ENCODE peak calls at places on chromosomes 2 and 18, in five cellular contexts. One of them, this sample, is unnamed.

GRCh38 chr2:194464964-194465638 is 1191.9 kb upstream of the SLC39A10 start:
- DNase-seq in ELF-1: no peak
- DNase-seq in stimulated activated CD8-positive, alpha-beta memory T cell treated with anti-CD3 and anti-CD28 coated beads, Interleukin-12 subunit alpha, Interleukin-12 subunit beta, amount 100 ng/mL, for 1 hour: no peak
- DNase-seq in stimulated activated CD4-positive, alpha-beta T cell treated with anti-CD3 and anti-CD28 coated beads, Interleukin-12 subunit alpha, Interleukin-12 subunit beta, amount 100 ng/mL, for 24 hours: no peak
- DNase-seq in amniotic stem cell: no peak
- DNase-seq in this sample: no peak

GRCh38 chr2:76517238-76517909 is 806.7 kb upstream of the GCFC2 start:
- DNase-seq in ELF-1: no peak
- DNase-seq in stimulated activated CD8-positive, alpha-beta memory T cell treated with anti-CD3 and anti-CD28 coated beads, Interleukin-12 subunit alpha, Interleukin-12 subunit beta, amount 100 ng/mL, for 1 hour: no peak
- DNase-seq in stimulated activated CD4-positive, alpha-beta T cell treated with anti-CD3 and anti-CD28 coated beads, Interleukin-12 subunit alpha, Interleukin-12 subunit beta, amount 100 ng/mL, for 24 hours: no peak
- DNase-seq in amniotic stem cell: no peak
- DNase-seq in this sample: no peak

GRCh38 chr2:15719566-15720313 is 128.1 kb downstream of the DDX1 start:
- DNase-seq in ELF-1: no peak
- DNase-seq in stimulated activated CD8-positive, alpha-beta memory T cell treated with anti-CD3 and anti-CD28 coated beads, Interleukin-12 subunit alpha, Interleukin-12 subunit beta, amount 100 ng/mL, for 1 hour: no peak
- DNase-seq in stimulated activated CD4-positive, alpha-beta T cell treated with anti-CD3 and anti-CD28 coated beads, Interleukin-12 subunit alpha, Interleukin-12 subunit beta, amount 100 ng/mL, for 24 hours: no peak
- DNase-seq in amniotic stem cell: no peak
- DNase-seq in this sample: no peak

GRCh38 chr2:146189541-146189940 is 1655.3 kb upstream of the ACVR2A start:
- DNase-seq in ELF-1: no peak
- DNase-seq in stimulated activated CD8-positive, alpha-beta memory T cell treated with anti-CD3 and anti-CD28 coated beads, Interleukin-12 subunit alpha, Interleukin-12 subunit beta, amount 100 ng/mL, for 1 hour: no peak
- DNase-seq in stimulated activated CD4-positive, alpha-beta T cell treated with anti-CD3 and anti-CD28 coated beads, Interleukin-12 subunit alpha, Interleukin-12 subunit beta, amount 100 ng/mL, for 24 hours: no peak
- DNase-seq in amniotic stem cell: no peak
- DNase-seq in this sample: no peak

GRCh38 chr18:38198956-38199355 is 633.4 kb upstream of the CELF4 start:
- DNase-seq in ELF-1: no peak
- DNase-seq in stimulated activated CD8-positive, alpha-beta memory T cell treated with anti-CD3 and anti-CD28 coated beads, Interleukin-12 subunit alpha, Interleukin-12 subunit beta, amount 100 ng/mL, for 1 hour: no peak
- DNase-seq in stimulated activated CD4-positive, alpha-beta T cell treated with anti-CD3 and anti-CD28 coated beads, Interleukin-12 subunit alpha, Interleukin-12 subunit beta, amount 100 ng/mL, for 24 hours: no peak
- DNase-seq in amniotic stem cell: no peak
- DNase-seq in this sample: no peak

GRCh38 chr2:172999641-173000387 is 75.8 kb upstream of the MAP3K20 start:
- DNase-seq in ELF-1: peak
- DNase-seq in stimulated activated CD8-positive, alpha-beta memory T cell treated with anti-CD3 and anti-CD28 coated beads, Interleukin-12 subunit alpha, Interleukin-12 subunit beta, amount 100 ng/mL, for 1 hour: no peak
- DNase-seq in stimulated activated CD4-positive, alpha-beta T cell treated with anti-CD3 and anti-CD28 coated beads, Interleukin-12 subunit alpha, Interleukin-12 subunit beta, amount 100 ng/mL, for 24 hours: no peak
- DNase-seq in amniotic stem cell: no peak
- DNase-seq in this sample: no peak

GRCh38 chr2:210623506-210623905 is 67.1 kb downstream of the CPS1 start:
- DNase-seq in ELF-1: no peak
- DNase-seq in stimulated activated CD8-positive, alpha-beta memory T cell treated with anti-CD3 and anti-CD28 coated beads, Interleukin-12 subunit alpha, Interleukin-12 subunit beta, amount 100 ng/mL, for 1 hour: no peak
- DNase-seq in stimulated activated CD4-positive, alpha-beta T cell treated with anti-CD3 and anti-CD28 coated beads, Interleukin-12 subunit alpha, Interleukin-12 subunit beta, amount 100 ng/mL, for 24 hours: no peak
- DNase-seq in amniotic stem cell: no peak
- DNase-seq in this sample: no peak

GRCh38 chr2:53519925-53520629 is 247.5 kb upstream of the CHAC2 start:
- DNase-seq in ELF-1: no peak
- DNase-seq in stimulated activated CD8-positive, alpha-beta memory T cell treated with anti-CD3 and anti-CD28 coated beads, Interleukin-12 subunit alpha, Interleukin-12 subunit beta, amount 100 ng/mL, for 1 hour: no peak
- DNase-seq in stimulated activated CD4-positive, alpha-beta T cell treated with anti-CD3 and anti-CD28 coated beads, Interleukin-12 subunit alpha, Interleukin-12 subunit beta, amount 100 ng/mL, for 24 hours: no peak
- DNase-seq in amniotic stem cell: no peak
- DNase-seq in this sample: no peak

GRCh38 chr2:128304715-128305554 is 13.7 kb downstream of the HS6ST1 start:
- DNase-seq in ELF-1: peak
- DNase-seq in stimulated activated CD8-positive, alpha-beta memory T cell treated with anti-CD3 and anti-CD28 coated beads, Interleukin-12 subunit alpha, Interleukin-12 subunit beta, amount 100 ng/mL, for 1 hour: no peak
- DNase-seq in stimulated activated CD4-positive, alpha-beta T cell treated with anti-CD3 and anti-CD28 coated beads, Interleukin-12 subunit alpha, Interleukin-12 subunit beta, amount 100 ng/mL, for 24 hours: no peak
- DNase-seq in amniotic stem cell: peak
- DNase-seq in this sample: no peak

GRCh38 chr2:72300147-72300684 is 152.6 kb upstream of the CYP26B1 start:
- DNase-seq in ELF-1: peak
- DNase-seq in stimulated activated CD8-positive, alpha-beta memory T cell treated with anti-CD3 and anti-CD28 coated beads, Interleukin-12 subunit alpha, Interleukin-12 subunit beta, amount 100 ng/mL, for 1 hour: no peak
- DNase-seq in stimulated activated CD4-positive, alpha-beta T cell treated with anti-CD3 and anti-CD28 coated beads, Interleukin-12 subunit alpha, Interleukin-12 subunit beta, amount 100 ng/mL, for 24 hours: no peak
- DNase-seq in amniotic stem cell: no peak
- DNase-seq in this sample: no peak

GRCh38 chr2:30266705-30267104 is 35.4 kb downstream of the LBH start:
- DNase-seq in ELF-1: no peak
- DNase-seq in stimulated activated CD8-positive, alpha-beta memory T cell treated with anti-CD3 and anti-CD28 coated beads, Interleukin-12 subunit alpha, Interleukin-12 subunit beta, amount 100 ng/mL, for 1 hour: no peak
- DNase-seq in stimulated activated CD4-positive, alpha-beta T cell treated with anti-CD3 and anti-CD28 coated beads, Interleukin-12 subunit alpha, Interleukin-12 subunit beta, amount 100 ng/mL, for 24 hours: no peak
- DNase-seq in amniotic stem cell: no peak
- DNase-seq in this sample: no peak

GRCh38 chr18:12478269-12479057 is 70.7 kb downstream of the PRELID3A start:
- DNase-seq in ELF-1: no peak
- DNase-seq in stimulated activated CD8-positive, alpha-beta memory T cell treated with anti-CD3 and anti-CD28 coated beads, Interleukin-12 subunit alpha, Interleukin-12 subunit beta, amount 100 ng/mL, for 1 hour: no peak
- DNase-seq in stimulated activated CD4-positive, alpha-beta T cell treated with anti-CD3 and anti-CD28 coated beads, Interleukin-12 subunit alpha, Interleukin-12 subunit beta, amount 100 ng/mL, for 24 hours: no peak
- DNase-seq in amniotic stem cell: no peak
- DNase-seq in this sample: no peak

GRCh38 chr2:200871151-200871550 is 6.7 kb upstream of the CLK1 start:
- DNase-seq in ELF-1: no peak
- DNase-seq in stimulated activated CD8-positive, alpha-beta memory T cell treated with anti-CD3 and anti-CD28 coated beads, Interleukin-12 subunit alpha, Interleukin-12 subunit beta, amount 100 ng/mL, for 1 hour: no peak
- DNase-seq in stimulated activated CD4-positive, alpha-beta T cell treated with anti-CD3 and anti-CD28 coated beads, Interleukin-12 subunit alpha, Interleukin-12 subunit beta, amount 100 ng/mL, for 24 hours: no peak
- DNase-seq in amniotic stem cell: no peak
- DNase-seq in this sample: no peak

GRCh38 chr2:127181851-127182250 is 38.2 kb downstream of the CYP27C1 start:
- DNase-seq in ELF-1: no peak
- DNase-seq in stimulated activated CD8-positive, alpha-beta memory T cell treated with anti-CD3 and anti-CD28 coated beads, Interleukin-12 subunit alpha, Interleukin-12 subunit beta, amount 100 ng/mL, for 1 hour: no peak
- DNase-seq in stimulated activated CD4-positive, alpha-beta T cell treated with anti-CD3 and anti-CD28 coated beads, Interleukin-12 subunit alpha, Interleukin-12 subunit beta, amount 100 ng/mL, for 24 hours: no peak
- DNase-seq in amniotic stem cell: no peak
- DNase-seq in this sample: no peak

GRCh38 chr18:50878345-50879301 is at the start of gene ME2:
- DNase-seq in ELF-1: peak
- DNase-seq in stimulated activated CD8-positive, alpha-beta memory T cell treated with anti-CD3 and anti-CD28 coated beads, Interleukin-12 subunit alpha, Interleukin-12 subunit beta, amount 100 ng/mL, for 1 hour: peak
- DNase-seq in stimulated activated CD4-positive, alpha-beta T cell treated with anti-CD3 and anti-CD28 coated beads, Interleukin-12 subunit alpha, Interleukin-12 subunit beta, amount 100 ng/mL, for 24 hours: peak
- DNase-seq in amniotic stem cell: peak
- DNase-seq in this sample: peak

GRCh38 chr18:2627821-2628276 is 27.7 kb upstream of the SMCHD1 start:
- DNase-seq in ELF-1: no peak
- DNase-seq in stimulated activated CD8-positive, alpha-beta memory T cell treated with anti-CD3 and anti-CD28 coated beads, Interleukin-12 subunit alpha, Interleukin-12 subunit beta, amount 100 ng/mL, for 1 hour: no peak
- DNase-seq in stimulated activated CD4-positive, alpha-beta T cell treated with anti-CD3 and anti-CD28 coated beads, Interleukin-12 subunit alpha, Interleukin-12 subunit beta, amount 100 ng/mL, for 24 hours: no peak
- DNase-seq in amniotic stem cell: no peak
- DNase-seq in this sample: no peak

GRCh38 chr18:78129260-78129659 is 850.4 kb upstream of the SALL3 start:
- DNase-seq in ELF-1: no peak
- DNase-seq in stimulated activated CD8-positive, alpha-beta memory T cell treated with anti-CD3 and anti-CD28 coated beads, Interleukin-12 subunit alpha, Interleukin-12 subunit beta, amount 100 ng/mL, for 1 hour: no peak
- DNase-seq in stimulated activated CD4-positive, alpha-beta T cell treated with anti-CD3 and anti-CD28 coated beads, Interleukin-12 subunit alpha, Interleukin-12 subunit beta, amount 100 ng/mL, for 24 hours: no peak
- DNase-seq in amniotic stem cell: no peak
- DNase-seq in this sample: no peak

GRCh38 chr2:211062213-211062612 is 505.8 kb downstream of the CPS1 start:
- DNase-seq in ELF-1: no peak
- DNase-seq in stimulated activated CD8-positive, alpha-beta memory T cell treated with anti-CD3 and anti-CD28 coated beads, Interleukin-12 subunit alpha, Interleukin-12 subunit beta, amount 100 ng/mL, for 1 hour: no peak
- DNase-seq in stimulated activated CD4-positive, alpha-beta T cell treated with anti-CD3 and anti-CD28 coated beads, Interleukin-12 subunit alpha, Interleukin-12 subunit beta, amount 100 ng/mL, for 24 hours: no peak
- DNase-seq in amniotic stem cell: no peak
- DNase-seq in this sample: no peak

GRCh38 chr2:18749912-18750526 is 160.7 kb upstream of the NT5C1B start:
- DNase-seq in ELF-1: no peak
- DNase-seq in stimulated activated CD8-positive, alpha-beta memory T cell treated with anti-CD3 and anti-CD28 coated beads, Interleukin-12 subunit alpha, Interleukin-12 subunit beta, amount 100 ng/mL, for 1 hour: no peak
- DNase-seq in stimulated activated CD4-positive, alpha-beta T cell treated with anti-CD3 and anti-CD28 coated beads, Interleukin-12 subunit alpha, Interleukin-12 subunit beta, amount 100 ng/mL, for 24 hours: peak
- DNase-seq in amniotic stem cell: peak
- DNase-seq in this sample: no peak

GRCh38 chr18:79516441-79516931 is 120.8 kb downstream of the NFATC1 start:
- DNase-seq in ELF-1: no peak
- DNase-seq in stimulated activated CD8-positive, alpha-beta memory T cell treated with anti-CD3 and anti-CD28 coated beads, Interleukin-12 subunit alpha, Interleukin-12 subunit beta, amount 100 ng/mL, for 1 hour: no peak
- DNase-seq in stimulated activated CD4-positive, alpha-beta T cell treated with anti-CD3 and anti-CD28 coated beads, Interleukin-12 subunit alpha, Interleukin-12 subunit beta, amount 100 ng/mL, for 24 hours: no peak
- DNase-seq in amniotic stem cell: no peak
- DNase-seq in this sample: no peak

GRCh38 chr2:160450486-160450885 is 43.1 kb downstream of the RBMS1 start:
- DNase-seq in ELF-1: no peak
- DNase-seq in stimulated activated CD8-positive, alpha-beta memory T cell treated with anti-CD3 and anti-CD28 coated beads, Interleukin-12 subunit alpha, Interleukin-12 subunit beta, amount 100 ng/mL, for 1 hour: no peak
- DNase-seq in stimulated activated CD4-positive, alpha-beta T cell treated with anti-CD3 and anti-CD28 coated beads, Interleukin-12 subunit alpha, Interleukin-12 subunit beta, amount 100 ng/mL, for 24 hours: no peak
- DNase-seq in amniotic stem cell: no peak
- DNase-seq in this sample: no peak

GRCh38 chr2:37857485-37858196 is 67.4 kb upstream of the RMDN2 start:
- DNase-seq in ELF-1: peak
- DNase-seq in stimulated activated CD8-positive, alpha-beta memory T cell treated with anti-CD3 and anti-CD28 coated beads, Interleukin-12 subunit alpha, Interleukin-12 subunit beta, amount 100 ng/mL, for 1 hour: no peak
- DNase-seq in stimulated activated CD4-positive, alpha-beta T cell treated with anti-CD3 and anti-CD28 coated beads, Interleukin-12 subunit alpha, Interleukin-12 subunit beta, amount 100 ng/mL, for 24 hours: no peak
- DNase-seq in amniotic stem cell: peak
- DNase-seq in this sample: no peak

GRCh38 chr2:62999905-63000304 is 50.7 kb upstream of the OTX1 start:
- DNase-seq in ELF-1: no peak
- DNase-seq in stimulated activated CD8-positive, alpha-beta memory T cell treated with anti-CD3 and anti-CD28 coated beads, Interleukin-12 subunit alpha, Interleukin-12 subunit beta, amount 100 ng/mL, for 1 hour: no peak
- DNase-seq in stimulated activated CD4-positive, alpha-beta T cell treated with anti-CD3 and anti-CD28 coated beads, Interleukin-12 subunit alpha, Interleukin-12 subunit beta, amount 100 ng/mL, for 24 hours: no peak
- DNase-seq in amniotic stem cell: no peak
- DNase-seq in this sample: no peak

GRCh38 chr2:18299423-18300212 is 260.8 kb downstream of the RDH14 start:
- DNase-seq in ELF-1: peak
- DNase-seq in stimulated activated CD8-positive, alpha-beta memory T cell treated with anti-CD3 and anti-CD28 coated beads, Interleukin-12 subunit alpha, Interleukin-12 subunit beta, amount 100 ng/mL, for 1 hour: no peak
- DNase-seq in stimulated activated CD4-positive, alpha-beta T cell treated with anti-CD3 and anti-CD28 coated beads, Interleukin-12 subunit alpha, Interleukin-12 subunit beta, amount 100 ng/mL, for 24 hours: no peak
- DNase-seq in amniotic stem cell: peak
- DNase-seq in this sample: no peak

GRCh38 chr18:49335677-49336076 is 124.8 kb downstream of the DYM start:
- DNase-seq in ELF-1: peak
- DNase-seq in stimulated activated CD8-positive, alpha-beta memory T cell treated with anti-CD3 and anti-CD28 coated beads, Interleukin-12 subunit alpha, Interleukin-12 subunit beta, amount 100 ng/mL, for 1 hour: no peak
- DNase-seq in stimulated activated CD4-positive, alpha-beta T cell treated with anti-CD3 and anti-CD28 coated beads, Interleukin-12 subunit alpha, Interleukin-12 subunit beta, amount 100 ng/mL, for 24 hours: no peak
- DNase-seq in amniotic stem cell: no peak
- DNase-seq in this sample: no peak

GRCh38 chr2:191255756-191256312 is 10.6 kb downstream of the MYO1B start:
- DNase-seq in ELF-1: peak
- DNase-seq in stimulated activated CD8-positive, alpha-beta memory T cell treated with anti-CD3 and anti-CD28 coated beads, Interleukin-12 subunit alpha, Interleukin-12 subunit beta, amount 100 ng/mL, for 1 hour: no peak
- DNase-seq in stimulated activated CD4-positive, alpha-beta T cell treated with anti-CD3 and anti-CD28 coated beads, Interleukin-12 subunit alpha, Interleukin-12 subunit beta, amount 100 ng/mL, for 24 hours: no peak
- DNase-seq in amniotic stem cell: no peak
- DNase-seq in this sample: no peak

GRCh38 chr2:224982226-224982625 is 60.0 kb downstream of the DOCK10 start:
- DNase-seq in ELF-1: no peak
- DNase-seq in stimulated activated CD8-positive, alpha-beta memory T cell treated with anti-CD3 and anti-CD28 coated beads, Interleukin-12 subunit alpha, Interleukin-12 subunit beta, amount 100 ng/mL, for 1 hour: no peak
- DNase-seq in stimulated activated CD4-positive, alpha-beta T cell treated with anti-CD3 and anti-CD28 coated beads, Interleukin-12 subunit alpha, Interleukin-12 subunit beta, amount 100 ng/mL, for 24 hours: no peak
- DNase-seq in amniotic stem cell: no peak
- DNase-seq in this sample: no peak

GRCh38 chr18:2087877-2088673 is 483.2 kb downstream of the METTL4 start:
- DNase-seq in ELF-1: no peak
- DNase-seq in stimulated activated CD8-positive, alpha-beta memory T cell treated with anti-CD3 and anti-CD28 coated beads, Interleukin-12 subunit alpha, Interleukin-12 subunit beta, amount 100 ng/mL, for 1 hour: no peak
- DNase-seq in stimulated activated CD4-positive, alpha-beta T cell treated with anti-CD3 and anti-CD28 coated beads, Interleukin-12 subunit alpha, Interleukin-12 subunit beta, amount 100 ng/mL, for 24 hours: no peak
- DNase-seq in amniotic stem cell: no peak
- DNase-seq in this sample: no peak

GRCh38 chr18:34957864-34958259 is 83.4 kb upstream of the MAPRE2 start:
- DNase-seq in ELF-1: no peak
- DNase-seq in stimulated activated CD8-positive, alpha-beta memory T cell treated with anti-CD3 and anti-CD28 coated beads, Interleukin-12 subunit alpha, Interleukin-12 subunit beta, amount 100 ng/mL, for 1 hour: no peak
- DNase-seq in stimulated activated CD4-positive, alpha-beta T cell treated with anti-CD3 and anti-CD28 coated beads, Interleukin-12 subunit alpha, Interleukin-12 subunit beta, amount 100 ng/mL, for 24 hours: no peak
- DNase-seq in amniotic stem cell: no peak
- DNase-seq in this sample: no peak

GRCh38 chr2:174263989-174264388 is 15.7 kb upstream of the OLA1 start:
- DNase-seq in ELF-1: no peak
- DNase-seq in stimulated activated CD8-positive, alpha-beta memory T cell treated with anti-CD3 and anti-CD28 coated beads, Interleukin-12 subunit alpha, Interleukin-12 subunit beta, amount 100 ng/mL, for 1 hour: no peak
- DNase-seq in stimulated activated CD4-positive, alpha-beta T cell treated with anti-CD3 and anti-CD28 coated beads, Interleukin-12 subunit alpha, Interleukin-12 subunit beta, amount 100 ng/mL, for 24 hours: no peak
- DNase-seq in amniotic stem cell: no peak
- DNase-seq in this sample: no peak

GRCh38 chr2:200302940-200303727 is 3.4 kb upstream of the SPATS2L start:
- DNase-seq in ELF-1: no peak
- DNase-seq in stimulated activated CD8-positive, alpha-beta memory T cell treated with anti-CD3 and anti-CD28 coated beads, Interleukin-12 subunit alpha, Interleukin-12 subunit beta, amount 100 ng/mL, for 1 hour: no peak
- DNase-seq in stimulated activated CD4-positive, alpha-beta T cell treated with anti-CD3 and anti-CD28 coated beads, Interleukin-12 subunit alpha, Interleukin-12 subunit beta, amount 100 ng/mL, for 24 hours: no peak
- DNase-seq in amniotic stem cell: no peak
- DNase-seq in this sample: no peak

GRCh38 chr2:153354406-153354805 is 124.2 kb downstream of the RPRM start:
- DNase-seq in ELF-1: no peak
- DNase-seq in stimulated activated CD8-positive, alpha-beta memory T cell treated with anti-CD3 and anti-CD28 coated beads, Interleukin-12 subunit alpha, Interleukin-12 subunit beta, amount 100 ng/mL, for 1 hour: no peak
- DNase-seq in stimulated activated CD4-positive, alpha-beta T cell treated with anti-CD3 and anti-CD28 coated beads, Interleukin-12 subunit alpha, Interleukin-12 subunit beta, amount 100 ng/mL, for 24 hours: no peak
- DNase-seq in amniotic stem cell: no peak
- DNase-seq in this sample: no peak

GRCh38 chr2:39981877-39982276 is 202.8 kb upstream of the THUMPD2 start:
- DNase-seq in ELF-1: no peak
- DNase-seq in stimulated activated CD8-positive, alpha-beta memory T cell treated with anti-CD3 and anti-CD28 coated beads, Interleukin-12 subunit alpha, Interleukin-12 subunit beta, amount 100 ng/mL, for 1 hour: no peak
- DNase-seq in stimulated activated CD4-positive, alpha-beta T cell treated with anti-CD3 and anti-CD28 coated beads, Interleukin-12 subunit alpha, Interleukin-12 subunit beta, amount 100 ng/mL, for 24 hours: no peak
- DNase-seq in amniotic stem cell: no peak
- DNase-seq in this sample: no peak

GRCh38 chr18:32244863-32245262 is 55.0 kb downstream of the MEP1B start:
- DNase-seq in ELF-1: no peak
- DNase-seq in stimulated activated CD8-positive, alpha-beta memory T cell treated with anti-CD3 and anti-CD28 coated beads, Interleukin-12 subunit alpha, Interleukin-12 subunit beta, amount 100 ng/mL, for 1 hour: no peak
- DNase-seq in stimulated activated CD4-positive, alpha-beta T cell treated with anti-CD3 and anti-CD28 coated beads, Interleukin-12 subunit alpha, Interleukin-12 subunit beta, amount 100 ng/mL, for 24 hours: no peak
- DNase-seq in amniotic stem cell: no peak
- DNase-seq in this sample: no peak

GRCh38 chr2:11509657-11510360 is 24.0 kb upstream of the GREB1 start:
- DNase-seq in ELF-1: no peak
- DNase-seq in stimulated activated CD8-positive, alpha-beta memory T cell treated with anti-CD3 and anti-CD28 coated beads, Interleukin-12 subunit alpha, Interleukin-12 subunit beta, amount 100 ng/mL, for 1 hour: no peak
- DNase-seq in stimulated activated CD4-positive, alpha-beta T cell treated with anti-CD3 and anti-CD28 coated beads, Interleukin-12 subunit alpha, Interleukin-12 subunit beta, amount 100 ng/mL, for 24 hours: no peak
- DNase-seq in amniotic stem cell: no peak
- DNase-seq in this sample: no peak

GRCh38 chr2:5472673-5473072 is 219.5 kb upstream of the SOX11 start:
- DNase-seq in ELF-1: no peak
- DNase-seq in stimulated activated CD8-positive, alpha-beta memory T cell treated with anti-CD3 and anti-CD28 coated beads, Interleukin-12 subunit alpha, Interleukin-12 subunit beta, amount 100 ng/mL, for 1 hour: no peak
- DNase-seq in stimulated activated CD4-positive, alpha-beta T cell treated with anti-CD3 and anti-CD28 coated beads, Interleukin-12 subunit alpha, Interleukin-12 subunit beta, amount 100 ng/mL, for 24 hours: no peak
- DNase-seq in amniotic stem cell: no peak
- DNase-seq in this sample: no peak

GRCh38 chr2:68000170-68000825 is 62.5 kb downstream of the C1D start:
- DNase-seq in ELF-1: no peak
- DNase-seq in stimulated activated CD8-positive, alpha-beta memory T cell treated with anti-CD3 and anti-CD28 coated beads, Interleukin-12 subunit alpha, Interleukin-12 subunit beta, amount 100 ng/mL, for 1 hour: no peak
- DNase-seq in stimulated activated CD4-positive, alpha-beta T cell treated with anti-CD3 and anti-CD28 coated beads, Interleukin-12 subunit alpha, Interleukin-12 subunit beta, amount 100 ng/mL, for 24 hours: no peak
- DNase-seq in amniotic stem cell: no peak
- DNase-seq in this sample: no peak

This sample was measured in GOT3.